ENCODE peak calls at places on chromosomes 5 and 9, in eight cellular contexts. I is GM04504; Z is foreskin keratinocyte; R is astrocyte of the hippocampus; C is IMR-90; X is naive thymus-derived CD8-positive, alpha-beta T cell; E is WERI-Rb-1; N is skeletal muscle cell. S is an unnamed sample.
A peak's percentile ranks its signal among the peaks of the same experiment; 100 is the strongest.

GRCh38 chr5:669111-669841 is 23.9 kb downstream of the TPPP start:
- DNase-seq in I (no peak), Z (no peak), R (peak; percentile 65), C (no peak), X (peak; percentile 25), E (peak; percentile 68), N (no peak), S (no peak)

GRCh38 chr5:90473321-90474234 is 993 bp downstream of the MBLAC2 start:
- DNase-seq in I (no peak), Z (peak; percentile 21), R (peak; percentile 45), C (peak; percentile 18), X (peak; percentile 21), E (peak; percentile 30), N (no peak), S (no peak)

GRCh38 chr9:4116091-4116581 is 183.7 kb downstream of the GLIS3 start:
- DNase-seq in I (no peak), Z (no peak), R (peak; percentile 65), C (peak; percentile 58), X (no peak), E (no peak), N (no peak), S (no peak)

GRCh38 chr9:27131731-27132130 is 22.7 kb downstream of the TEK start:
- DNase-seq in I (no peak), Z (no peak), R (no peak), C (peak; percentile 81), X (no peak), E (no peak), N (no peak), S (no peak)

GRCh38 chr9:129446828-129447550 is 173.9 kb downstream of the C9orf50 start:
- DNase-seq in I (no peak), Z (no peak), R (no peak), C (no peak), X (no peak), E (peak; percentile 93), N (no peak), S (no peak)

GRCh38 chr5:163880307-163880706 is 374.9 kb downstream of the MAT2B start:
- DNase-seq in I (no peak), Z (peak; percentile 15), R (peak; percentile 37), C (peak; percentile 68), X (no peak), E (no peak), N (peak; percentile 41), S (no peak)

GRCh38 chr5:113546711-113547159 is 33.2 kb downstream of the YTHDC2 start:
- DNase-seq in I (peak; percentile 20), Z (peak; percentile 43), R (peak; percentile 34), C (peak; percentile 79), X (no peak), E (no peak), N (peak; percentile 23), S (peak; percentile 49)

GRCh38 chr9:70998962-70999361 is 122.5 kb downstream of the TRPM3 start:
- DNase-seq in I (no peak), Z (no peak), R (no peak), C (peak; percentile 27), X (no peak), E (no peak), N (peak; percentile 31), S (no peak)

GRCh38 chr5:141790630-141791029 is 87.6 kb downstream of the PCDH1 start:
- DNase-seq in I (no peak), Z (no peak), R (no peak), C (no peak), X (no peak), E (no peak), N (no peak), S (no peak)

GRCh38 chr9:4137755-4138154 is 162.1 kb downstream of the GLIS3 start:
- DNase-seq in I (peak; percentile 47), Z (peak; percentile 63), R (peak; percentile 43), C (peak; percentile 87), X (no peak), E (no peak), N (peak; percentile 63), S (no peak)

GRCh38 chr9:29044959-29045358 is 1471.7 kb upstream of the C9orf72 start:
- DNase-seq in I (no peak), Z (peak; percentile 70), R (peak; percentile 45), C (no peak), X (no peak), E (no peak), N (no peak), S (no peak)

GRCh38 chr5:3325811-3326568 is 269.6 kb upstream of the IRX1 start:
- DNase-seq in I (no peak), Z (no peak), R (peak; percentile 16), C (no peak), X (no peak), E (no peak), N (no peak), S (no peak)

GRCh38 chr5:1565737-1566734 is 42.3 kb upstream of the LPCAT1 start:
- DNase-seq in I (no peak), Z (no peak), R (no peak), C (no peak), X (no peak), E (no peak), N (no peak), S (no peak)

GRCh38 chr9:83628540-83628939 is 5.6 kb downstream of the IDNK start:
- DNase-seq in I (no peak), Z (no peak), R (no peak), C (no peak), X (no peak), E (no peak), N (no peak), S (no peak)

GRCh38 chr5:128596071-128596470 is 58.0 kb upstream of the FBN2 start:
- DNase-seq in I (no peak), Z (no peak), R (peak; percentile 63), C (peak; percentile 20), X (no peak), E (no peak), N (no peak), S (peak; percentile 5)

GRCh38 chr9:70205366-70206020 is 53.3 kb upstream of the SMC5 start:
- DNase-seq in I (no peak), Z (peak; percentile 57), R (peak; percentile 51), C (no peak), X (no peak), E (no peak), N (no peak), S (no peak)

GRCh38 chr5:135367554-135367953 is 31.5 kb downstream of the MACROH2A1 start:
- DNase-seq in I (no peak), Z (no peak), R (no peak), C (no peak), X (no peak), E (no peak), N (no peak), S (no peak)

GRCh38 chr5:56325039-56325438 is 91.9 kb upstream of the ANKRD55 start:
- DNase-seq in I (no peak), Z (no peak), R (no peak), C (no peak), X (no peak), E (no peak), N (no peak), S (no peak)

GRCh38 chr9:87510251-87510683 is 12.6 kb downstream of the DAPK1 start:
- DNase-seq in I (no peak), Z (no peak), R (no peak), C (no peak), X (no peak), E (no peak), N (no peak), S (no peak)

GRCh38 chr5:64505769-64506566 is at the start of gene RGS7BP:
- DNase-seq in I (no peak), Z (peak; percentile 8), R (peak; percentile 81), C (peak; percentile 7), X (no peak), E (peak; percentile 56), N (peak; percentile 2), S (peak; percentile 7)

GRCh38 chr9:77177894-77178794 is 810 bp downstream of the VPS13A start:
- DNase-seq in I (no peak), Z (no peak), R (peak; percentile 64), C (peak; percentile 31), X (peak; percentile 48), E (peak; percentile 39), N (no peak), S (no peak)

GRCh38 chr9:92100237-92100911 is 14.8 kb downstream of the SPTLC1 start:
- DNase-seq in I (peak; percentile 54), Z (peak; percentile 76), R (peak; percentile 88), C (peak; percentile 87), X (no peak), E (no peak), N (peak; percentile 37), S (peak; percentile 31)

GRCh38 chr9:14846871-14847311 is 63.3 kb downstream of the FREM1 start:
- DNase-seq in I (peak; percentile 8), Z (peak; percentile 8), R (peak; percentile 39), C (peak; percentile 17), X (peak; percentile 4), E (peak; percentile 87), N (no peak), S (peak; percentile 11)

GRCh38 chr5:33888582-33888981 is 3.2 kb downstream of the ADAMTS12 start:
- DNase-seq in I (no peak), Z (no peak), R (peak; percentile 20), C (peak; percentile 72), X (no peak), E (no peak), N (peak; percentile 22), S (no peak)

GRCh38 chr5:77629553-77630245 is 8.8 kb downstream of the OTP start:
- DNase-seq in I (no peak), Z (no peak), R (no peak), C (no peak), X (no peak), E (no peak), N (no peak), S (no peak)

GRCh38 chr9:115015018-115015635 is 84.7 kb upstream of the TNFSF8 start:
- DNase-seq in I (peak; percentile 40), Z (no peak), R (peak; percentile 73), C (peak; percentile 64), X (no peak), E (peak; percentile 65), N (no peak), S (peak; percentile 28)